ENCODE peak calls at places on chromosomes 13 and 19, in five cellular contexts. G is tibial nerve, Q is T47D, X is H9, R is fibroblast of the conjunctiva. Z is an unnamed sample.

GRCh38 chr19:15641901-15642491 is 1.3 kb downstream of the CYP4F3 start:
- DNase-seq in R (no peak), Q (no peak), X (no peak), G (no peak), Z (no peak)

GRCh38 chr13:45119469-45119989 is 781 bp upstream of the GTF2F2 start:
- DNase-seq in Q (no peak), X (no peak), R (no peak), G (peak), Z (no peak)

GRCh38 chr13:27954406-27954851 is 14.7 kb downstream of the CDX2 start:
- DNase-seq in X (peak), G (no peak), R (no peak), Q (no peak), Z (no peak)

GRCh38 chr13:33401238-33401637 is 115.7 kb upstream of the STARD13 start:
- DNase-seq in R (no peak), G (no peak), X (no peak), Q (no peak), Z (no peak)

GRCh38 chr19:34838753-34839431 is 65.9 kb upstream of the ZNF599 start:
- DNase-seq in G (no peak), X (peak), Q (no peak), R (no peak), Z (no peak)

GRCh38 chr19:46924874-46925547 is 64.2 kb downstream of the ARHGAP35 start:
- DNase-seq in G (no peak), R (no peak), X (no peak), Q (peak), Z (no peak)

GRCh38 chr13:111541752-111542529 is 221.5 kb downstream of the TEX29 start:
- DNase-seq in X (no peak), R (no peak), Q (no peak), G (no peak), Z (no peak)

GRCh38 chr19:3132971-3133792 is 2.7 kb upstream of the GNA15 start:
- DNase-seq in G (peak), X (peak), R (no peak), Q (no peak), Z (no peak)

Z was measured in foreskin melanocyte.